ENCODE peak calls at places on chromosomes 6 and 20, in nine cellular contexts. H is erythroblast, K is HCT116, R is IMR-90, G is A549, I is K562, O is HepG2, Z is spleen, N is esophagus squamous epithelium. E is an unnamed sample.

GRCh38 chr6:36455486-36456027 is 12.8 kb downstream of the KCTD20 start:
- DNase-seq in H (no peak), K (no peak), R (no peak), G (no peak), I (no peak), O (no peak), Z (no peak), N (no peak), E (no peak)

GRCh38 chr20:63006611-63007471 is at the start of gene BHLHE23:
- DNase-seq in H (no peak), K (no peak), R (no peak), G (no peak), I (no peak), O (no peak), Z (no peak), N (no peak), E (no peak)

GRCh38 chr6:134621858-134622257 is 303.9 kb upstream of the SGK1 start:
- DNase-seq in H (no peak), K (no peak), R (peak; percentile 25), G (no peak), I (no peak), O (no peak), Z (no peak), N (no peak), E (no peak)

GRCh38 chr6:99349620-99350141 is at the start of gene FAXC:
- DNase-seq in H (peak; percentile 46), K (peak; percentile 16), R (peak; percentile 14), G (peak; percentile 44), I (peak; percentile 41), O (peak; percentile 9), Z (no peak), N (no peak), E (no peak)

GRCh38 chr6:6751615-6752014 is 163.1 kb downstream of the LY86 start:
- DNase-seq in H (no peak), K (peak; percentile 39), R (no peak), G (no peak), I (peak; percentile 33), O (no peak), Z (no peak), N (no peak), E (no peak)

GRCh38 chr20:45353746-45354145 is 5.5 kb upstream of the SDC4 start:
- DNase-seq in H (no peak), K (no peak), R (no peak), G (no peak), I (no peak), O (no peak), Z (no peak), N (no peak), E (no peak)

GRCh38 chr6:18121580-18122127 is 823 bp downstream of the NHLRC1 start:
- DNase-seq in H (peak; percentile 26), K (no peak), R (no peak), G (no peak), I (no peak), O (peak; percentile 27), Z (no peak), N (no peak), E (no peak)

GRCh38 chr6:106688177-106688951 is 59.0 kb downstream of the QRSL1 start:
- DNase-seq in H (no peak), K (no peak), R (no peak), G (peak; percentile 7), I (no peak), O (peak; percentile 63), Z (no peak), N (no peak), E (no peak)

GRCh38 chr6:42007286-42007685 is 43.0 kb upstream of the TAF8 start:
- DNase-seq in H (no peak), K (no peak), R (no peak), G (no peak), I (no peak), O (no peak), Z (peak; percentile 6), N (no peak), E (no peak)

GRCh38 chr6:107488174-107488874 is 1.6 kb upstream of the SOBP start:
- DNase-seq in H (no peak), K (no peak), R (no peak), G (no peak), I (no peak), O (no peak), Z (no peak), N (no peak), E (no peak)

GRCh38 chr6:104887350-104887749 is 27.6 kb upstream of the HACE1 start:
- DNase-seq in H (peak; percentile 46), K (no peak), R (peak; percentile 47), G (peak; percentile 7), I (no peak), O (peak; percentile 52), Z (no peak), N (no peak), E (no peak)

GRCh38 chr6:140915001-140915950 is 1217.4 kb upstream of the GJE1 start:
- DNase-seq in H (no peak), K (no peak), R (no peak), G (no peak), I (no peak), O (no peak), Z (no peak), N (no peak), E (no peak)

DNA sequence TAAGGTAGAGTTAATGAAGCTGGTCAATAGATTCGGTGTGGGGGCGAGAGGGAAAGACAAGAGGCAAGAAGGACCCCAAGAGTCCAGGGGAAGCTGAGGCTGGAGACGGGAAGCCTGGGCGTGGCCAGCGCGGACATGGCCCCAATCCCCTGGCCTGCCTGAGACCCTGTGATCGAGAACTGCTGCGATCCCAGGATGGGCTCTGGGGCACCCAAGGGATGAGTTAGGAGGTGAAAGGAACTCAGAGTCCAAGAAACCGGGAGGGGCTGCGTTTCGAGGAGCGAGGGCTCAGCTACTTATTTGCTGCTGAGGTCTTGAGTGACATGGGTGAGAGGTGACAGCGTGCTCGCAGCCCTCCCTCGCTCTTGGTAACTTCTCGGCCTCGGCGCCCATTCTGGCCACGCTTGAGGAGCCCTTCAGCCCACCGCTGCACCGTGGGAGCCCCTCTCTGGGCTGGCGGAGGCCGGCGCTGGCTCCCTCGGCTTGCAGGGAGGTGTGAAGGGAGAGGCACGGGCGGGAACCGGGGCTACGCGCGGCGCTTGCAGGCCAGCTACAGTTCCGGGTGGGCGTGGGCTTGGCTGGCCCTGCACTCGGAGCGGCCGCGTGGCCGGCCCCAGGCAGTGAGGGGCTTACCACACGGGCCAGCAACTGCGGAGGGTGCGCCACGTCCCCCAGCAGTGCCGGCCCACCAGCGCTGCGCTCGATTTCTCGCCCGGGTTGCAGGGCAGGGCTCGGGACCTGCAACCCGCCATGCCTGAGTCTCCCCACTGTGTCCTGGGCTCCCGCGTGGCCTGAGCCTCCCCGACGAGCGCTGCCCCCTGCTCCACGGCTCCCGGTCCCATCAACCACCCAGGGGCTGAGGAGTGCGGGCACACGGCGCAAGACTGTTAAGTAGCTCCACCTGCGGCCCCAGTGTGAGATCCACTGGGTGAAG is 58.2 kb downstream of the IRF4 start:
- DNase-seq in H (no peak), K (no peak), R (no peak), G (no peak), I (no peak), O (no peak), Z (peak; percentile 71), N (no peak), E (no peak)
- TF ChIP-seq POLR2A in H (no peak), K (no peak), R (no peak), G (no peak), I (no peak), O (no peak), Z (no peak), N (no peak), E (no peak)

GRCh38 chr20:32534661-32535240 is 50.4 kb downstream of the NOL4L start:
- DNase-seq in H (no peak), K (no peak), R (no peak), G (no peak), I (no peak), O (no peak), Z (no peak), N (no peak), E (no peak)

GRCh38 chr20:32535316-32535952 is 49.7 kb downstream of the NOL4L start:
- DNase-seq in H (no peak), K (no peak), R (no peak), G (no peak), I (peak; percentile 35), O (no peak), Z (no peak), N (no peak), E (no peak)

GRCh38 chr20:32537657-32538525 is 47.2 kb downstream of the NOL4L start:
- DNase-seq in H (peak; percentile 66), K (no peak), R (no peak), G (no peak), I (peak; percentile 86), O (no peak), Z (peak; percentile 83), N (no peak), E (no peak)

GRCh38 chr20:32536861-32537656 is 48.1 kb downstream of the NOL4L start:
- DNase-seq in H (peak; percentile 41), K (no peak), R (no peak), G (no peak), I (peak; percentile 75), O (no peak), Z (peak; percentile 93), N (no peak), E (peak; percentile 72)

DNA sequence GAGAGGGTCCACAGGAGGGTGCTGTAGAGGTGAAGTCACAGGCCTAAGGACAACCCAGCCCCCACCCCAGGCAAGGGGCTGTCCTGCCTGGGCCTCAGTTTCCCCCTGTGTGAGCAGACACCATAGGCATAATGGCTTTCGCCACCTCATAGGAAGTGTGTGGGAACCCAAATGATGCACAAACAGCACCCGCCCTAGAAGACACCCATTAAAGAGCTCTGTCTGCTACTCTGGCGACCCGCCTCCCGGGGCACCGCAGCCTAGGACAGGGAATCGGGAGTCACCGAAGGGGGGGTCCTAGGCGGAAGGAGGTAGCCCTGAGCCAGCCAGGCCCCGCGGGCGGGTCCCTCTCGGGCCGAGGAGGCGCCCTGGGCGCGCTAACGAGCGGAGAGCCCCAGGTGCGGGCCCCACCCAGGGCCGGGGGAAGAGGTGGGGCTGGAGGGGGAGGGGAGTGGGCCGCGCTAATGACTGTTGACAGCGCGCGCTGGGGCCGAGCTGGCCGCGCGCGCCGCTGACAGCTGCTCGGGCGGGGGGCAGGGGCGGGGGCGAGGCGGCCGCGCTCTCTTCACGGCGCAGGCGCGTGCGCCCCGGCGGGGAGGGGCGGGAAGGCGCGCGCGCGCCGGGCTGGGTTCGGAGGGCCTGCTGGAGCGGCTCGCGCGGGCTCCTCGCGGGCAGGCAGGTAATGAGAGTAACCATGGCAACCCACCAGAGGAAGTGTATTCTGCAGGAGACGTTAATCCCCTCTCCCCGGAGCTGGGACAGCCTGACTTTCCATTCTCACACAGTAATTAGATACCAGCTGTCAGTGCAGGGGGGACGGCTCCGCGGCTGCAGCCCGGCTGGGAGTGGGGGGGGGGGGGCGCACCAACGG is 48.9 kb downstream of the NOL4L start:
- DNase-seq in H (peak; percentile 75), K (peak; percentile 7), R (peak; percentile 6), G (peak; percentile 41), I (peak; percentile 94), O (peak; percentile 79), Z (peak; percentile 94), N (peak; percentile 26), E (peak; percentile 53)
- TF ChIP-seq POLR2A in H (no peak), K (no peak), R (no peak), G (no peak), I (no peak), O (no peak), Z (no peak), N (no peak), E (no peak)

GRCh38 chr6:75337805-75338204 is 53.2 kb upstream of the TMEM30A start:
- DNase-seq in H (no peak), K (no peak), R (peak; percentile 35), G (no peak), I (no peak), O (no peak), Z (no peak), N (no peak), E (no peak)
- TF ChIP-seq POLR2A in H (no peak), K (no peak), R (no peak), G (no peak), I (no peak), O (no peak), Z (no peak), N (no peak), E (no peak)

GRCh38 chr6:118650500-118651281 is 700 bp downstream of the CEP85L start:
- DNase-seq in H (peak; percentile 72), K (no peak), R (peak; percentile 48), G (peak; percentile 35), I (peak; percentile 61), O (no peak), Z (peak; percentile 89), N (no peak), E (peak; percentile 60)
- TF ChIP-seq POLR2A in H (peak; percentile 2), K (no peak), R (no peak), G (no peak), I (no peak), O (no peak), Z (no peak), N (no peak), E (peak; percentile 26)